ENCODE peak calls at places on chromosomes 6 and 20, in ten cellular contexts. One of them, this sample, is unnamed.
A peak's percentile ranks its signal among the peaks of the same experiment; 100 is the strongest.

GRCh38 chr6:10410214-10410873 is 4.5 kb downstream of the TFAP2A start:
- DNase-seq in breast epithelium: no peak
- DNase-seq in K562: no peak
- DNase-seq in GM23338: peak; percentile 39
- DNase-seq in SK-N-MC: no peak
- DNase-seq in spleen: no peak
- DNase-seq in prostate gland: no peak
- DNase-seq in HL-60: no peak
- DNase-seq in stomach: no peak
- DNase-seq in HCT116: no peak
- DNase-seq in this sample: no peak

GRCh38 chr6:63936399-63936798 is 300.8 kb downstream of the PHF3 start:
- DNase-seq in breast epithelium: no peak
- DNase-seq in K562: no peak
- DNase-seq in GM23338: no peak
- DNase-seq in SK-N-MC: no peak
- DNase-seq in spleen: no peak
- DNase-seq in prostate gland: no peak
- DNase-seq in HL-60: no peak
- DNase-seq in stomach: no peak
- DNase-seq in HCT116: no peak
- DNase-seq in this sample: no peak

GRCh38 chr6:166418691-166419143 is 36.0 kb upstream of the MPC1 start:
- DNase-seq in breast epithelium: no peak
- DNase-seq in K562: no peak
- DNase-seq in GM23338: no peak
- DNase-seq in SK-N-MC: no peak
- DNase-seq in spleen: no peak
- DNase-seq in prostate gland: no peak
- DNase-seq in HL-60: no peak
- DNase-seq in stomach: no peak
- DNase-seq in HCT116: no peak
- DNase-seq in this sample: no peak

GRCh38 chr6:44068607-44069296 is 58.5 kb downstream of the MRPL14 start:
- DNase-seq in breast epithelium: no peak
- DNase-seq in K562: no peak
- DNase-seq in GM23338: peak; percentile 62
- DNase-seq in SK-N-MC: no peak
- DNase-seq in spleen: no peak
- DNase-seq in prostate gland: no peak
- DNase-seq in HL-60: no peak
- DNase-seq in stomach: no peak
- DNase-seq in HCT116: no peak
- DNase-seq in this sample: no peak

GRCh38 chr6:73394577-73395354 is at the start of gene DDX43:
- DNase-seq in breast epithelium: peak; percentile 54
- DNase-seq in K562: no peak
- DNase-seq in GM23338: peak; percentile 77
- DNase-seq in SK-N-MC: no peak
- DNase-seq in spleen: peak; percentile 84
- DNase-seq in prostate gland: peak; percentile 10
- DNase-seq in HL-60: peak; percentile 25
- DNase-seq in stomach: no peak
- DNase-seq in HCT116: no peak
- DNase-seq in this sample: peak; percentile 80

GRCh38 chr20:38255389-38255788 is 5.1 kb downstream of the KIAA1755 start:
- DNase-seq in breast epithelium: no peak
- DNase-seq in K562: no peak
- DNase-seq in GM23338: no peak
- DNase-seq in SK-N-MC: no peak
- DNase-seq in spleen: no peak
- DNase-seq in prostate gland: no peak
- DNase-seq in HL-60: no peak
- DNase-seq in stomach: no peak
- DNase-seq in HCT116: no peak
- DNase-seq in this sample: peak; percentile 74

GRCh38 chr20:33308668-33309067 is 25.7 kb downstream of the BPIFB1 start:
- DNase-seq in breast epithelium: no peak
- DNase-seq in K562: no peak
- DNase-seq in GM23338: no peak
- DNase-seq in SK-N-MC: no peak
- DNase-seq in spleen: no peak
- DNase-seq in prostate gland: no peak
- DNase-seq in HL-60: no peak
- DNase-seq in stomach: no peak
- DNase-seq in HCT116: no peak
- DNase-seq in this sample: no peak

GRCh38 chr6:150992682-150993081 is 127.2 kb downstream of the MTHFD1L start:
- DNase-seq in breast epithelium: no peak
- DNase-seq in K562: no peak
- DNase-seq in GM23338: peak; percentile 30
- DNase-seq in SK-N-MC: no peak
- DNase-seq in spleen: no peak
- DNase-seq in prostate gland: no peak
- DNase-seq in HL-60: no peak
- DNase-seq in stomach: no peak
- DNase-seq in HCT116: no peak
- DNase-seq in this sample: no peak

GRCh38 chr20:23079926-23080325 is 6.2 kb downstream of the CD93 start:
- DNase-seq in breast epithelium: no peak
- DNase-seq in K562: no peak
- DNase-seq in GM23338: no peak
- DNase-seq in SK-N-MC: no peak
- DNase-seq in spleen: no peak
- DNase-seq in prostate gland: no peak
- DNase-seq in HL-60: no peak
- DNase-seq in stomach: no peak
- DNase-seq in HCT116: no peak
- DNase-seq in this sample: no peak

GRCh38 chr20:24365685-24366084 is 103.7 kb upstream of the SYNDIG1 start:
- DNase-seq in breast epithelium: no peak
- DNase-seq in K562: no peak
- DNase-seq in GM23338: no peak
- DNase-seq in SK-N-MC: no peak
- DNase-seq in spleen: no peak
- DNase-seq in prostate gland: no peak
- DNase-seq in HL-60: no peak
- DNase-seq in stomach: no peak
- DNase-seq in HCT116: no peak
- DNase-seq in this sample: no peak

GRCh38 chr6:22250486-22250885 is 46.4 kb downstream of the PRL start:
- DNase-seq in breast epithelium: no peak
- DNase-seq in K562: no peak
- DNase-seq in GM23338: peak; percentile 81
- DNase-seq in SK-N-MC: peak; percentile 76
- DNase-seq in spleen: no peak
- DNase-seq in prostate gland: no peak
- DNase-seq in HL-60: no peak
- DNase-seq in stomach: no peak
- DNase-seq in HCT116: no peak
- DNase-seq in this sample: no peak

GRCh38 chr6:37110455-37111155 is 59.3 kb upstream of the PIM1 start:
- DNase-seq in breast epithelium: no peak
- DNase-seq in K562: no peak
- DNase-seq in GM23338: no peak
- DNase-seq in SK-N-MC: no peak
- DNase-seq in spleen: no peak
- DNase-seq in prostate gland: no peak
- DNase-seq in HL-60: no peak
- DNase-seq in stomach: no peak
- DNase-seq in HCT116: no peak
- DNase-seq in this sample: no peak

GRCh38 chr20:51930775-51931174 is 128.5 kb upstream of the SALL4 start:
- DNase-seq in breast epithelium: no peak
- DNase-seq in K562: no peak
- DNase-seq in GM23338: no peak
- DNase-seq in SK-N-MC: no peak
- DNase-seq in spleen: no peak
- DNase-seq in prostate gland: no peak
- DNase-seq in HL-60: no peak
- DNase-seq in stomach: no peak
- DNase-seq in HCT116: peak; percentile 6
- DNase-seq in this sample: no peak

GRCh38 chr20:1489764-1490436 is 1.3 kb downstream of the SIRPB2 start:
- DNase-seq in breast epithelium: no peak
- DNase-seq in K562: no peak
- DNase-seq in GM23338: no peak
- DNase-seq in SK-N-MC: no peak
- DNase-seq in spleen: no peak
- DNase-seq in prostate gland: no peak
- DNase-seq in HL-60: peak; percentile 90
- DNase-seq in stomach: no peak
- DNase-seq in HCT116: peak; percentile 41
- DNase-seq in this sample: peak; percentile 72
- TF ChIP-seq POLR2AphosphoS5 in breast epithelium: no peak
- TF ChIP-seq POLR2AphosphoS5 in K562: no peak
- TF ChIP-seq POLR2AphosphoS5 in GM23338: no peak
- TF ChIP-seq POLR2AphosphoS5 in SK-N-MC: no peak
- TF ChIP-seq POLR2AphosphoS5 in spleen: peak; percentile 75
- TF ChIP-seq POLR2AphosphoS5 in prostate gland: no peak
- TF ChIP-seq POLR2AphosphoS5 in HL-60: peak; percentile 47
- TF ChIP-seq POLR2AphosphoS5 in stomach: no peak
- TF ChIP-seq POLR2AphosphoS5 in HCT116: no peak
- TF ChIP-seq POLR2AphosphoS5 in this sample: peak; percentile 39

DNA sequence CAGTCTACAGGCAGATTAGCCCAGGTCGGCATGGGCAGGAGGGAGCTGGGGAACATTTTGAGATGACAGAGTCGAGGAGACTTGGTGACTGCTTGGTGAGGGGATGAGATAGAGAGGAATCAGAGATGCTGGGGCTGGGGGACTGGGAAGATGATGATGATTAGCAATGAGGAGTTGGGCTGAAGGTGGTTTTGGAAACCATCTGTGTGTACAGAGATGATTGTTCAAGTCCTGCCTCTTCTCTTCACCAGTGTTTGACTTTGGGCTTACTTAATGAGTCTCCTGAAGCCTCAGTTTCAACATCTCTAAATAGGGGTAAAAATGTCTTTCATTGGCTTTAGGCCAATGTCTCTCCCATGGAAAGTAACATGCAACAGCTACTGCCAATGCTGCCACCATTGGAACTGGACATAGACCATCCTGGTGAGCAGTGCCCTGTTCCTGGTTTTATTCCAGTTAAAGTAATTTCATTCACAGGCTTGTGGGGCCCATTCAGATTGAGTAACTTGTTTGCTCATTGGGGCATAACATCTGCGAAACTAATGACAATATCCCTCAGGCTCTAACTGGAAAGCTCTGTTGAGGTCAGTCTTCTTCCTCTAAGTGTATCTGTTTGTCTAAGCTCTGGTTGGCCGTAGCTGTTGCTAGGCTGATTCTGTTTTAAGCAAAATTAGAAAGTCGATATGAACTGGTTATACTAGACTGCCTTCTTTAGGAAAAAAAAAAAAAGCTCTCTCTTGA is 99.1 kb downstream of the ARMC2 start:
- DNase-seq in breast epithelium: no peak
- DNase-seq in K562: no peak
- DNase-seq in GM23338: no peak
- DNase-seq in SK-N-MC: no peak
- DNase-seq in spleen: no peak
- DNase-seq in prostate gland: peak; percentile 80
- DNase-seq in HL-60: no peak
- DNase-seq in stomach: no peak
- DNase-seq in HCT116: no peak
- DNase-seq in this sample: no peak
- TF ChIP-seq POLR2AphosphoS5 in breast epithelium: peak; percentile 52
- TF ChIP-seq POLR2AphosphoS5 in K562: no peak
- TF ChIP-seq POLR2AphosphoS5 in GM23338: no peak
- TF ChIP-seq POLR2AphosphoS5 in SK-N-MC: no peak
- TF ChIP-seq POLR2AphosphoS5 in spleen: no peak
- TF ChIP-seq POLR2AphosphoS5 in prostate gland: peak; percentile 91
- TF ChIP-seq POLR2AphosphoS5 in HL-60: no peak
- TF ChIP-seq POLR2AphosphoS5 in stomach: peak; percentile 50
- TF ChIP-seq POLR2AphosphoS5 in HCT116: no peak
- TF ChIP-seq POLR2AphosphoS5 in this sample: peak; percentile 30

DNA sequence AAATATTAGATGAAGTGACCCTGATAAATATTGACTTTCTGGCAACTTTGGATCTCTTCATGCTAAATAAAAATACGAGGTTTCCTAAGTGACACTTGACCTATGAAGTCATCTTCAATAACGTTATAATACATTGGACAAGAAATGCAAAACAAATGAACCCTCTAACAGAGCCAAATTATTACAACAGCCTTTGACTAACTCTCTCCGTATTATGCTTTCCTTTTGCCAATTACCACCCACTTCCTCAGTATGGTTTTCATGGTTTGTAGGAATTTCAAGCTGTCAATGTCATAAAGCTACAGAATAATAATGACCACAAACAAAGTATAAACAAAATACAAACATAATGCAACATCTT is 210.5 kb downstream of the MOXD1 start:
- DNase-seq in breast epithelium: no peak
- DNase-seq in K562: no peak
- DNase-seq in GM23338: no peak
- DNase-seq in SK-N-MC: no peak
- DNase-seq in spleen: no peak
- DNase-seq in prostate gland: no peak
- DNase-seq in HL-60: no peak
- DNase-seq in stomach: no peak
- DNase-seq in HCT116: no peak
- DNase-seq in this sample: no peak
- TF ChIP-seq POLR2AphosphoS5 in breast epithelium: no peak
- TF ChIP-seq POLR2AphosphoS5 in K562: no peak
- TF ChIP-seq POLR2AphosphoS5 in GM23338: no peak
- TF ChIP-seq POLR2AphosphoS5 in SK-N-MC: no peak
- TF ChIP-seq POLR2AphosphoS5 in spleen: no peak
- TF ChIP-seq POLR2AphosphoS5 in prostate gland: no peak
- TF ChIP-seq POLR2AphosphoS5 in HL-60: no peak
- TF ChIP-seq POLR2AphosphoS5 in stomach: no peak
- TF ChIP-seq POLR2AphosphoS5 in HCT116: no peak
- TF ChIP-seq POLR2AphosphoS5 in this sample: peak; percentile 5

GRCh38 chr20:62838511-62838910 is 21.7 kb downstream of the COL9A3 start:
- DNase-seq in breast epithelium: no peak
- DNase-seq in K562: no peak
- DNase-seq in GM23338: no peak
- DNase-seq in SK-N-MC: no peak
- DNase-seq in spleen: peak; percentile 74
- DNase-seq in prostate gland: no peak
- DNase-seq in HL-60: peak; percentile 85
- DNase-seq in stomach: no peak
- DNase-seq in HCT116: no peak
- DNase-seq in this sample: no peak

GRCh38 chr20:62837091-62837490 is 20.2 kb downstream of the COL9A3 start:
- DNase-seq in breast epithelium: no peak
- DNase-seq in K562: no peak
- DNase-seq in GM23338: no peak
- DNase-seq in SK-N-MC: no peak
- DNase-seq in spleen: peak; percentile 65
- DNase-seq in prostate gland: no peak
- DNase-seq in HL-60: no peak
- DNase-seq in stomach: no peak
- DNase-seq in HCT116: no peak
- DNase-seq in this sample: no peak

GRCh38 chr20:62835931-62836861 is 19.3 kb downstream of the COL9A3 start:
- DNase-seq in breast epithelium: no peak
- DNase-seq in K562: no peak
- DNase-seq in GM23338: no peak
- DNase-seq in SK-N-MC: no peak
- DNase-seq in spleen: peak; percentile 71
- DNase-seq in prostate gland: no peak
- DNase-seq in HL-60: no peak
- DNase-seq in stomach: no peak
- DNase-seq in HCT116: no peak
- DNase-seq in this sample: peak; percentile 65

GRCh38 chr20:62839261-62839660 is 22.4 kb downstream of the TCFL5 start:
- DNase-seq in breast epithelium: no peak
- DNase-seq in K562: no peak
- DNase-seq in GM23338: no peak
- DNase-seq in SK-N-MC: no peak
- DNase-seq in spleen: no peak
- DNase-seq in prostate gland: no peak
- DNase-seq in HL-60: no peak
- DNase-seq in stomach: no peak
- DNase-seq in HCT116: no peak
- DNase-seq in this sample: no peak

GRCh38 chr20:62837790-62838458 is 21.1 kb downstream of the COL9A3 start:
- DNase-seq in breast epithelium: no peak
- DNase-seq in K562: no peak
- DNase-seq in GM23338: no peak
- DNase-seq in SK-N-MC: no peak
- DNase-seq in spleen: peak; percentile 86
- DNase-seq in prostate gland: peak; percentile 90
- DNase-seq in HL-60: peak; percentile 96
- DNase-seq in stomach: peak; percentile 81
- DNase-seq in HCT116: no peak
- DNase-seq in this sample: peak; percentile 69
- TF ChIP-seq POLR2AphosphoS5 in breast epithelium: no peak
- TF ChIP-seq POLR2AphosphoS5 in K562: no peak
- TF ChIP-seq POLR2AphosphoS5 in GM23338: no peak
- TF ChIP-seq POLR2AphosphoS5 in SK-N-MC: no peak
- TF ChIP-seq POLR2AphosphoS5 in spleen: no peak
- TF ChIP-seq POLR2AphosphoS5 in prostate gland: peak; percentile 85
- TF ChIP-seq POLR2AphosphoS5 in HL-60: peak; percentile 85
- TF ChIP-seq POLR2AphosphoS5 in stomach: no peak
- TF ChIP-seq POLR2AphosphoS5 in HCT116: no peak
- TF ChIP-seq POLR2AphosphoS5 in this sample: no peak

This sample was measured in sigmoid colon.